ENCODE peak calls at places on chromosomes 3 and 15, in six cellular contexts. W is K562, H is AG04449, E is brain microvascular endothelial cell, L is colonic mucosa, Q is NT2/D1. R is an unnamed sample.

GRCh38 chr3:20043825-20044224 is 3.6 kb downstream of the KAT2B start:
- DNase-seq in H (no peak), L (no peak), W (no peak), Q (no peak), E (no peak), R (no peak)

GRCh38 chr3:189269356-189269755 is 97.6 kb downstream of the TPRG1 start:
- DNase-seq in E (no peak), L (no peak), W (no peak), Q (no peak), H (no peak), R (no peak)

GRCh38 chr15:60760646-60761504 is 281.9 kb upstream of the ICE2 start:
- DNase-seq in H (no peak), E (peak; percentile 45), W (no peak), Q (no peak), L (no peak), R (peak; percentile 51)

GRCh38 chr3:30775070-30775469 is 119.4 kb downstream of the GADL1 start:
- DNase-seq in H (no peak), E (no peak), W (no peak), L (no peak), Q (no peak), R (no peak)

GRCh38 chr3:72060447-72061034 is 275.6 kb upstream of the PROK2 start:
- DNase-seq in H (no peak), E (no peak), Q (no peak), L (no peak), W (no peak), R (no peak)

GRCh38 chr3:32004111-32004790 is 22.7 kb downstream of the ZNF860 start:
- DNase-seq in Q (no peak), H (no peak), E (no peak), L (no peak), W (no peak), R (no peak)

GRCh38 chr3:49422379-49423248 is at the start of gene AMT:
- DNase-seq in E (no peak), W (no peak), Q (peak; percentile 80), L (peak; percentile 57), H (no peak), R (no peak)

GRCh38 chr3:139251529-139251928 is 92.3 kb upstream of the MRPS22 start:
- DNase-seq in W (no peak), H (no peak), L (no peak), Q (no peak), E (no peak), R (no peak)

GRCh38 chr15:29920515-29920914 is 98.2 kb upstream of the TJP1 start:
- DNase-seq in Q (no peak), E (no peak), L (peak; percentile 49), W (no peak), H (no peak), R (no peak)

GRCh38 chr3:120160050-120160449 is 65.8 kb upstream of the GSK3B start:
- DNase-seq in E (peak; percentile 87), W (no peak), H (peak; percentile 99), Q (no peak), L (peak; percentile 38), R (peak; percentile 99)

GRCh38 chr3:25468866-25469319 is 40.8 kb downstream of the RARB start:
- DNase-seq in E (peak; percentile 71), W (no peak), H (peak; percentile 59), L (peak; percentile 27), Q (no peak), R (peak; percentile 70)

GRCh38 chr15:84685304-84685703 is 27.3 kb upstream of the NMB start:
- DNase-seq in L (no peak), Q (no peak), E (peak; percentile 91), W (no peak), H (no peak), R (peak; percentile 70)

GRCh38 chr15:52191207-52191606 is at the start of gene GNB5:
- DNase-seq in E (no peak), Q (no peak), W (no peak), H (no peak), L (no peak), R (no peak)

GRCh38 chr3:9280477-9281219 is 31.2 kb upstream of the SRGAP3 start:
- DNase-seq in E (no peak), L (no peak), Q (no peak), H (no peak), W (no peak), R (no peak)

GRCh38 chr3:40961104-40961857 is 238.0 kb upstream of the CTNNB1 start:
- DNase-seq in H (no peak), L (no peak), Q (no peak), E (peak; percentile 31), W (peak; percentile 1), R (no peak)

GRCh38 chr15:64096486-64097431 is 977 bp downstream of the SNX1 start:
- DNase-seq in L (peak; percentile 41), Q (no peak), E (peak; percentile 16), H (no peak), W (no peak), R (no peak)

GRCh38 chr3:49021213-49021812 is 608 bp upstream of the NDUFAF3 start:
- DNase-seq in E (peak; percentile 97), Q (peak; percentile 92), L (peak; percentile 100), H (peak; percentile 65), W (no peak), R (peak; percentile 83)

GRCh38 chr15:48798319-48798718 is 12.6 kb downstream of the CEP152 start:
- DNase-seq in H (no peak), E (no peak), W (no peak), L (no peak), Q (no peak), R (no peak)

GRCh38 chr15:80404057-80404718 is at the start of gene ARNT2:
- DNase-seq in W (no peak), Q (no peak), L (no peak), E (no peak), H (no peak), R (no peak)

GRCh38 chr15:66139816-66140215 is 113.7 kb downstream of the MEGF11 start:
- DNase-seq in H (no peak), W (no peak), L (no peak), E (no peak), Q (no peak), R (no peak)

GRCh38 chr3:138407236-138407907 is 27.0 kb upstream of the ESYT3 start:
- DNase-seq in H (no peak), Q (no peak), E (no peak), L (no peak), W (no peak), R (no peak)

GRCh38 chr3:141796436-141797166 is 33.4 kb downstream of the GRK7 start:
- DNase-seq in W (no peak), E (no peak), L (peak; percentile 30), H (peak; percentile 31), Q (no peak), R (peak; percentile 44)

GRCh38 chr3:73521936-73522335 is 102.8 kb downstream of the PDZRN3 start:
- DNase-seq in L (peak; percentile 66), W (no peak), H (no peak), Q (no peak), E (no peak), R (no peak)

GRCh38 chr3:129119365-129120100 is 2.1 kb downstream of the RAB43 start:
- DNase-seq in H (no peak), L (peak; percentile 83), Q (no peak), E (no peak), W (no peak), R (no peak)

GRCh38 chr15:31337352-31338031 is 10.9 kb downstream of the KLF13 start:
- DNase-seq in E (no peak), W (no peak), H (no peak), Q (no peak), L (no peak), R (no peak)

GRCh38 chr3:32313723-32314473 is 75.4 kb downstream of the CMTM8 start:
- DNase-seq in W (no peak), L (no peak), H (no peak), E (peak; percentile 45), Q (no peak), R (no peak)

GRCh38 chr3:30913176-30913575 is 18.7 kb upstream of the GADL1 start:
- DNase-seq in W (no peak), L (no peak), E (peak; percentile 24), Q (no peak), H (no peak), R (no peak)

GRCh38 chr3:121517950-121518349 is 27.8 kb downstream of the POLQ start:
- DNase-seq in E (no peak), W (no peak), H (no peak), L (no peak), Q (no peak), R (peak; percentile 31)

GRCh38 chr3:48436855-48437254 is 3.1 kb downstream of the CCDC51 start:
- DNase-seq in Q (no peak), W (no peak), E (no peak), L (no peak), H (no peak), R (no peak)

GRCh38 chr3:188853896-188854295 is 317.9 kb upstream of the TPRG1 start:
- DNase-seq in H (no peak), E (no peak), L (no peak), W (no peak), Q (no peak), R (peak; percentile 53)

DNA sequence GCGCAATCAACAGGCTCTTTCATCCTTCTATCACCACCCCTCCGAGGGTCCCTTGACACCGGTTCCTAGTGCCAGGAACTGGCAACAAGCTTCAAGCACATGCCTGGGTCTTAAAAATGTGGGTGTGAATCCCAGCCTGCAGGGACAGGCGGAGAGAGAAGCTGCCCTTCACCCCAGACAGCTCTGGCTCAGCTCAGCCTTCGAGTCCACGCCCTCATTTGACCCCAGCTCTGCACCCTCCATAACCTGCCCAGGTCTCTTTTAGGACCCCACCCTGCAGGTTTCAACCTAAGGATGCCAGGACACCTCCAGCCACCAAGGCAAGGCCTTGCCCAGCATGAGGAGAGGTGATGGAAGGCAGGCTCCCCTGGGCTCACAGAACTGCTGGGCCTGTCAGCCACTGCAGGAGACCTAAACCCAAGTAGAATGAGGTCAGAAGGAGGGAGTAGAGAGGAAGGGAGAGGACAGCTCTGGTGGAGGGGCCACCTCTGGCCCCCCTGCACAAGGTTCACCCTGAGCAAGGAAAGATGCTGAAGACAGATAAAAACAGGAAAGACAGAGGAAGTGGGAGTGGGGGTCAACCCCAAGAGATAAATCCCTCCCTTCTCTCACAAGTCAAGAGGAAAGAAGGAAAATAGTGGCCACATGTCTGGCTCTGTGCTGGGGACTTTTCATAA is 2.6 kb upstream of the LOXL1 start:
- DNase-seq in Q (no peak), L (no peak), E (no peak), W (no peak), H (no peak), R (no peak)
- H3K4me3 ChIP-seq in Q (no peak overlapping the region), L (no peak overlapping the region), E (no peak overlapping the region), W (no peak overlapping the region), H (peak overlapping the region; percentile 27), R (no peak overlapping the region)

GRCh38 chr3:62374375-62374876 is 1.1 kb upstream of the FEZF2 start:
- DNase-seq in L (no peak), Q (no peak), E (peak; percentile 14), H (no peak), W (no peak), R (no peak)
- H3K4me3 ChIP-seq in L (no peak overlapping the region), Q (no peak overlapping the region), E (peak overlapping the region; percentile 20), H (peak overlapping the region; percentile 20), W (no peak overlapping the region), R (peak overlapping the region; percentile 27)

GRCh38 chr3:66195347-66195783 is 25.4 kb upstream of the SLC25A26 start:
- DNase-seq in L (peak; percentile 36), W (no peak), E (peak; percentile 29), Q (no peak), H (no peak), R (peak; percentile 11)
- H3K4me3 ChIP-seq in L (peak overlapping the region; percentile 15), W (no peak overlapping the region), E (peak overlapping the region; percentile 29), Q (no peak overlapping the region), H (peak overlapping the region; percentile 35), R (peak overlapping the region; percentile 19)

DNA sequence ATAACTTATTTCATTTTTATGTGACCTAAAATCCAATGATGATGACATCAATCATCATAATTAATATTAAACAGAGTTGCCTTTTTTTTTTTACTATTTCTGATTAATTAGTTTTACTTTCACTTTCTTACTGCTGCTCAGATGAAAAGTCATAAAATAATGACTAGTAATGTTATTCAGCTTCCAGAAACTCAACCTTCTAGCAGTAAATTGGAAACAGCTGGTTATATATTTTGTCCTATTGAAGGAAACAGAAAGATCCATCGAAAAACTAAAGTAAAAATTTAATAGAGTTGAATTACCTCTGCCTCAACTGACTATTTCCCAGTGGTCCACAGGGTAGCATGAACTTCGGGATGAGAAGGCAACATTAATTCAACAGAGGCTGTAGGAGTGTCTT is 107.1 kb upstream of the PTX3 start:
- DNase-seq in W (no peak), H (no peak), Q (no peak), E (no peak), L (no peak), R (no peak)
- H3K4me3 ChIP-seq in W (no peak overlapping the region), H (no peak overlapping the region), Q (no peak overlapping the region), E (no peak overlapping the region), L (no peak overlapping the region), R (no peak overlapping the region)